ENCODE peak calls at places on chromosomes 1 and 21, in eight cellular contexts. L is foreskin fibroblast; X is neural crest cell; I is tibial nerve; S is H54; B is iPS-NIHi11; O is activated CD8-positive, alpha-beta memory T cell treated with anti-CD3 and anti-CD28 coated beads for 48 hours; J is Caki2. M is an unnamed sample.
A peak's percentile ranks its signal among the peaks of the same experiment; 100 is the strongest.

GRCh38 chr21:33202464-33203363 is 27.0 kb upstream of the IFNAR2 start:
- DNase-seq in B (no peak), J (peak; percentile 22), O (no peak), X (no peak), L (no peak), S (no peak), I (no peak), M (no peak)

GRCh38 chr1:246695136-246695535 is 29.1 kb upstream of the SCCPDH start:
- DNase-seq in S (no peak), O (no peak), L (peak; percentile 60), X (no peak), I (no peak), B (no peak), J (no peak), M (no peak)

GRCh38 chr1:116289219-116289618 is 83.8 kb upstream of the ATP1A1 start:
- DNase-seq in B (no peak), I (no peak), L (peak; percentile 44), O (no peak), X (no peak), S (no peak), J (no peak), M (no peak)

GRCh38 chr1:25001125-25001915 is 71.2 kb upstream of the RUNX3 start:
- DNase-seq in O (no peak), J (no peak), L (no peak), B (no peak), X (no peak), I (no peak), S (no peak), M (no peak)

GRCh38 chr1:205066221-205066818 is 17.9 kb downstream of the TMEM81 start:
- DNase-seq in X (no peak), B (peak; percentile 76), I (no peak), J (no peak), L (no peak), O (no peak), S (no peak), M (peak; percentile 48)

GRCh38 chr1:167489581-167490340 is 28.6 kb downstream of the CD247 start:
- DNase-seq in O (no peak), I (no peak), J (no peak), X (peak; percentile 65), S (no peak), L (no peak), B (peak; percentile 87), M (no peak)

GRCh38 chr1:200034821-200035396 is 7.4 kb downstream of the NR5A2 start:
- DNase-seq in X (no peak), B (peak; percentile 63), L (peak; percentile 74), S (no peak), O (no peak), J (no peak), I (no peak), M (no peak)

GRCh38 chr1:163197022-163197421 is 5.7 kb downstream of the RGS5 start:
- DNase-seq in J (no peak), L (no peak), S (no peak), X (no peak), I (no peak), O (no peak), B (no peak), M (no peak)

GRCh38 chr1:235502601-235503332 is 1.5 kb downstream of the B3GALNT2 start:
- DNase-seq in O (no peak), I (no peak), J (no peak), B (no peak), X (no peak), S (no peak), L (no peak), M (no peak)

GRCh38 chr1:200524092-200524491 is 96.5 kb downstream of the KIF14 start:
- DNase-seq in I (no peak), L (no peak), O (no peak), X (no peak), B (peak; percentile 18), S (no peak), J (peak; percentile 25), M (no peak)

GRCh38 chr1:10867138-10867721 is 70.8 kb upstream of the CASZ1 start:
- DNase-seq in B (peak; percentile 90), L (peak; percentile 26), J (peak; percentile 27), O (peak; percentile 42), S (peak; percentile 58), I (peak; percentile 23), X (peak; percentile 72), M (peak; percentile 7)

GRCh38 chr1:17307946-17308345 is at the start of gene PADI4:
- DNase-seq in X (no peak), L (no peak), J (no peak), B (no peak), O (no peak), I (no peak), S (peak; percentile 15), M (no peak)

GRCh38 chr1:117237701-117238413 is 27.1 kb upstream of the VTCN1 start:
- DNase-seq in S (no peak), O (no peak), L (no peak), J (peak; percentile 25), B (peak; percentile 52), I (no peak), X (no peak), M (no peak)